ENCODE peak calls at places on chromosome 9, in six cellular contexts. One of them, this sample, is unnamed.

GRCh38 chr9:27468000-27468399 is 56.1 kb upstream of the IFNK start:
- DNase-seq in central memory CD8-positive, alpha-beta T cell: no peak
- DNase-seq in left colon: no peak
- DNase-seq in H54: no peak
- DNase-seq in stimulated activated CD4-positive, alpha-beta T cell treated with anti-CD3 and anti-CD28 coated beads, Interleukin-12 subunit alpha, Interleukin-12 subunit beta, amount 100 ng/mL, for 4 hours: no peak
- DNase-seq in NCI-H774: no peak
- DNase-seq in this sample: no peak

GRCh38 chr9:128072144-128073021 is 4.4 kb downstream of the SLC25A25 start:
- DNase-seq in stimulated activated CD4-positive, alpha-beta T cell treated with anti-CD3 and anti-CD28 coated beads, Interleukin-12 subunit alpha, Interleukin-12 subunit beta, amount 100 ng/mL, for 4 hours: peak
- DNase-seq in left colon: peak
- DNase-seq in central memory CD8-positive, alpha-beta T cell: no peak
- DNase-seq in NCI-H774: peak
- DNase-seq in H54: no peak
- DNase-seq in this sample: peak

GRCh38 chr9:130513094-130513493 is 66.3 kb upstream of the FUBP3 start:
- DNase-seq in left colon: no peak
- DNase-seq in H54: no peak
- DNase-seq in central memory CD8-positive, alpha-beta T cell: no peak
- DNase-seq in stimulated activated CD4-positive, alpha-beta T cell treated with anti-CD3 and anti-CD28 coated beads, Interleukin-12 subunit alpha, Interleukin-12 subunit beta, amount 100 ng/mL, for 4 hours: no peak
- DNase-seq in NCI-H774: no peak
- DNase-seq in this sample: no peak

GRCh38 chr9:85960688-85961093 is 19.7 kb downstream of the NAA35 start:
- DNase-seq in NCI-H774: peak
- DNase-seq in H54: no peak
- DNase-seq in central memory CD8-positive, alpha-beta T cell: no peak
- DNase-seq in stimulated activated CD4-positive, alpha-beta T cell treated with anti-CD3 and anti-CD28 coated beads, Interleukin-12 subunit alpha, Interleukin-12 subunit beta, amount 100 ng/mL, for 4 hours: no peak
- DNase-seq in left colon: no peak
- DNase-seq in this sample: peak

GRCh38 chr9:16143947-16144890 is 591.4 kb downstream of the CCDC171 start:
- DNase-seq in NCI-H774: no peak
- DNase-seq in H54: no peak
- DNase-seq in left colon: no peak
- DNase-seq in central memory CD8-positive, alpha-beta T cell: no peak
- DNase-seq in stimulated activated CD4-positive, alpha-beta T cell treated with anti-CD3 and anti-CD28 coated beads, Interleukin-12 subunit alpha, Interleukin-12 subunit beta, amount 100 ng/mL, for 4 hours: no peak
- DNase-seq in this sample: peak

GRCh38 chr9:95815153-95815552 is 60.3 kb upstream of the ERCC6L2 start:
- DNase-seq in NCI-H774: no peak
- DNase-seq in H54: peak
- DNase-seq in stimulated activated CD4-positive, alpha-beta T cell treated with anti-CD3 and anti-CD28 coated beads, Interleukin-12 subunit alpha, Interleukin-12 subunit beta, amount 100 ng/mL, for 4 hours: no peak
- DNase-seq in left colon: no peak
- DNase-seq in central memory CD8-positive, alpha-beta T cell: no peak
- DNase-seq in this sample: no peak

GRCh38 chr9:5402217-5402616 is 35.5 kb downstream of the PLGRKT start:
- DNase-seq in NCI-H774: no peak
- DNase-seq in H54: no peak
- DNase-seq in stimulated activated CD4-positive, alpha-beta T cell treated with anti-CD3 and anti-CD28 coated beads, Interleukin-12 subunit alpha, Interleukin-12 subunit beta, amount 100 ng/mL, for 4 hours: no peak
- DNase-seq in left colon: no peak
- DNase-seq in central memory CD8-positive, alpha-beta T cell: no peak
- DNase-seq in this sample: no peak

GRCh38 chr9:9862412-9862811 is 750.4 kb downstream of the PTPRD start:
- DNase-seq in NCI-H774: no peak
- DNase-seq in H54: no peak
- DNase-seq in stimulated activated CD4-positive, alpha-beta T cell treated with anti-CD3 and anti-CD28 coated beads, Interleukin-12 subunit alpha, Interleukin-12 subunit beta, amount 100 ng/mL, for 4 hours: no peak
- DNase-seq in left colon: no peak
- DNase-seq in central memory CD8-positive, alpha-beta T cell: no peak
- DNase-seq in this sample: no peak

GRCh38 chr9:121962421-121962820 is 130.7 kb downstream of the TTLL11 start:
- DNase-seq in NCI-H774: no peak
- DNase-seq in H54: no peak
- DNase-seq in left colon: no peak
- DNase-seq in stimulated activated CD4-positive, alpha-beta T cell treated with anti-CD3 and anti-CD28 coated beads, Interleukin-12 subunit alpha, Interleukin-12 subunit beta, amount 100 ng/mL, for 4 hours: no peak
- DNase-seq in central memory CD8-positive, alpha-beta T cell: no peak
- DNase-seq in this sample: no peak